ENCODE peak calls at places on chromosomes 7 and 10, in seven cellular contexts. E, I, Q, S, F, A and C are unnamed samples. For H3K9me3, the result is how much of the 10 kb centered on the place peaks cover.

GRCh38 chr10:93604145-93604544 is 3.1 kb upstream of the RBP4 start:
- DNase-seq in I (no peak), Q (no peak), S (no peak), F (no peak), A (no peak), E (no peak), C (no peak)

GRCh38 chr7:23287612-23288011 is 11.5 kb upstream of the MALSU1 start:
- DNase-seq in Q (no peak), E (no peak), F (no peak), A (no peak), S (no peak), I (no peak), C (no peak)

GRCh38 chr7:17016402-17017010 is 134.7 kb upstream of the AGR3 start:
- DNase-seq in Q (no peak), I (no peak), F (no peak), A (no peak), E (no peak), S (no peak), C (no peak)

GRCh38 chr7:16753932-16754571 is 497 bp downstream of the TSPAN13 start:
- DNase-seq in A (no peak), E (no peak), Q (peak), F (no peak), S (peak), I (peak), C (no peak)

GRCh38 chr7:3277604-3278572 is 23.2 kb upstream of the SDK1 start:
- DNase-seq in F (no peak), A (no peak), I (no peak), E (no peak), S (no peak), Q (no peak), C (no peak)

GRCh38 chr7:92963599-92963998 is 127.2 kb upstream of the CDK6 start:
- DNase-seq in Q (no peak), E (no peak), A (no peak), I (no peak), S (no peak), F (no peak), C (no peak)

GRCh38 chr10:101227765-101228681 is 1.2 kb downstream of the LBX1 start:
- DNase-seq in A (no peak), E (no peak), F (peak), Q (no peak), I (no peak), S (no peak), C (no peak)

GRCh38 chr7:25460426-25460825 is 232.1 kb upstream of the NPVF start:
- DNase-seq in A (no peak), F (no peak), E (no peak), Q (no peak), S (no peak), I (no peak), C (no peak)

GRCh38 chr7:101108330-101108857 is 18.5 kb upstream of the SERPINE1 start:
- DNase-seq in Q (peak), F (no peak), E (no peak), A (peak), I (peak), S (no peak), C (no peak)

GRCh38 chr7:46939558-46939957 is 642.4 kb downstream of the TNS3 start:
- DNase-seq in Q (no peak), F (no peak), S (no peak), A (no peak), I (no peak), E (no peak), C (no peak)

GRCh38 chr7:2892571-2892970 is 48.5 kb upstream of the GNA12 start:
- DNase-seq in Q (no peak), A (no peak), F (no peak), E (no peak), S (no peak), I (no peak), C (no peak)

GRCh38 chr10:100735345-100736143 is 9.8 kb upstream of the PAX2 start:
- DNase-seq in I (no peak), Q (no peak), F (no peak), S (no peak), E (no peak), A (no peak), C (no peak)

GRCh38 chr7:81887098-81887497 is 117.3 kb upstream of the HGF start:
- DNase-seq in F (no peak), I (no peak), Q (no peak), A (no peak), E (no peak), S (peak), C (no peak)

GRCh38 chr10:58712982-58713381 is 200.3 kb downstream of the BICC1 start:
- DNase-seq in Q (no peak), E (no peak), I (no peak), S (no peak), F (no peak), A (no peak), C (no peak)

GRCh38 chr7:65302883-65303282 is 70.8 kb upstream of the ZNF92 start:
- DNase-seq in A (no peak), S (no peak), Q (no peak), E (no peak), F (no peak), I (no peak), C (no peak)

GRCh38 chr7:115658223-115658622 is 372.3 kb downstream of the TFEC start:
- DNase-seq in A (no peak), E (no peak), F (no peak), I (no peak), Q (no peak), S (no peak), C (no peak)

GRCh38 chr7:133191787-133192186 is 61.1 kb upstream of the EXOC4 start:
- DNase-seq in I (no peak), S (no peak), F (no peak), Q (no peak), E (no peak), A (no peak), C (no peak)

GRCh38 chr7:131424219-131424822 is 96.6 kb downstream of the MKLN1 start:
- DNase-seq in F (peak), A (peak), Q (no peak), S (peak), E (no peak), I (peak), C (no peak)

GRCh38 chr7:12685550-12685949 is 1.9 kb upstream of the ARL4A start:
- DNase-seq in A (peak), Q (peak), S (peak), F (peak), I (peak), E (peak), C (peak)

GRCh38 chr10:5614081-5614721 is 52.2 kb downstream of the ASB13 start:
- DNase-seq in F (no peak), A (no peak), I (peak), S (peak), Q (no peak), E (no peak), C (no peak)

GRCh38 chr7:54542920-54543539 is 855 bp downstream of the VSTM2A start:
- DNase-seq in I (peak), A (no peak), F (no peak), Q (no peak), S (peak), E (no peak), C (no peak)

GRCh38 chr7:129635300-129636029 is 23.9 kb downstream of the NRF1 start:
- DNase-seq in E (peak), A (peak), I (peak), S (peak), F (peak), Q (peak), C (no peak)

GRCh38 chr10:42929236-42929635 is 146.6 kb downstream of the BMS1 start:
- DNase-seq in E (no peak), I (no peak), S (no peak), Q (no peak), F (no peak), A (no peak), C (no peak)

GRCh38 chr10:42932116-42932515 is 144.8 kb upstream of the RET start:
- DNase-seq in S (no peak), Q (no peak), A (no peak), E (no peak), I (no peak), F (no peak), C (no peak)

GRCh38 chr10:42928064-42928463 is 145.5 kb downstream of the BMS1 start:
- DNase-seq in S (no peak), I (no peak), A (no peak), F (no peak), E (no peak), Q (no peak), C (no peak)

GRCh38 chr10:42930516-42931205 is 146.2 kb upstream of the RET start:
- DNase-seq in Q (no peak), F (no peak), A (no peak), I (no peak), S (no peak), E (no peak), C (no peak)

GRCh38 chr10:42929993-42930392 is 146.9 kb upstream of the RET start:
- DNase-seq in S (no peak), F (no peak), A (no peak), I (no peak), E (no peak), Q (no peak), C (no peak)
- H3K9me3 ChIP-seq in S (under half), F (under half), A (under half), I (under half), E (under half), Q (under half), C (under half)

DNA sequence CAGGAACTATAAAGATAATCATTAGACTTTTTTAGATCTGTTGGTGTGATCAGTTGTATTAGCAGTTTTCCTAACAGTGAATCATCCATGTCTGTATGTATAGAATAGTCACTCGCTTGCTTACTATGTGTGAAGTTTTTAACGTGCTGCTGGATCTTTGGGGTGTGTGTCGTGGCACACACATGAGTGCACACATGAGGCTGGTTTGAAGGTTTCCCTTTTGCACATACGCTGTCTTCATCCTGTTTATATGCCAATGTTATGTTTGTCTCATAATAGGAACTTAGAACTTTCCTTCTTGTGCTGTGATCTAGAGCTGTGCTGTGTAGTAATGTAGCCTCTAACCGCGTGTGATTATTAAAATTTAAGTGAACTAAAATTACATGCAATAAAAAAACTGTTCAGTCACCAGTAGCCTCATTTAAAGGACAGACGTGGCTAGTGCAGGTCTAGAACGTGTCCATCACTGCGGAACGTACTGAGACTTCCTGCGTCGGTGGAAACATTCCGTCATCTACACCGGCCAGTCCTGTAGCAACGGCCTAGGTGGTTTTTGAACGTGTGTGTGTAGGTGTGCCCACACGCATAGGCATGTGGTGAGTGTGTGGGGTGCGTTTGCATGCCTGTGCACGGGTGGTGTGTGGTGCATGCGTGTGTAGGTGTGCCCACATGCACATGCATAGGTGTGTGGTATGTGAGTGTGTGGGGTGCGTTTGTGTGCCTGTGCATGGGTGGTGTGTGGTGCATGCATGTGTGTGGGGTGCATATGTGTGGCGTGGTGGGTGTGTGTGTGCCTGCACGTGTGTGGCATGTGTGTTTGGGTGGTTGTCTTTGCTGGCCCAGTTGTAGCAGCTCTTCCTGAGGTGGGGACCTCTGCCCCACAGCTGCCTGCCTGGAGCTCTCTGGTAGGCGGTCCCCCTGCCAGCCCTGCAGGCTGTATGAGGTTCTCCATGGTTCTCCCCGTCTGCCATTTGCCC is 56.6 kb downstream of the INPP5A start:
- DNase-seq in S (no peak), A (no peak), Q (no peak), E (no peak), F (no peak), I (no peak), C (no peak)
- H3K4me3 ChIP-seq in S (no peak), A (no peak), Q (no peak), E (peak), F (no peak), I (no peak), C (no peak)

DNA sequence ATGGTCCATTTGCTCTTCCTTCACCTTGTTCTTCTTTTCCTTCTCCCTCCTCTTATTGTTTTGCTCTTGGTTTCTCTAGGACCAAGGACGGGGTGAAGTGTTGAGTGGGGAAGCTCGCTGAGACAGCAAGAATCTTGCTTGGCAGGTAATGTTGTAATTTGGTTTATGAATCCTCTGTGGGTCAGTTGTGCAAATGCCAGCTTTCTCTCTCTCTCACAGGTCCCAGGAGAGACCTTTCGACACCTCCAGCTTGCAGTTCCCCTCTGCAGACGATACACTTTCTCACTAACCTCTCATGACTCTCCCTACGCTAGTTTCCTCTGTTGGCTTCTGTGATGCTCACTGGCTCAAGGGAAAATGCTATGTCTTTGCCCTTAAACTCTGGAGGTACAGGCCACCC is 77.0 kb downstream of the FRMD4A start:
- DNase-seq in A (no peak), Q (no peak), F (no peak), I (no peak), E (no peak), S (no peak), C (no peak)
- H3K9me3 ChIP-seq in A (under half), Q (under half), F (under half), I (under half), E (under half), S (under half), C (under half)

GRCh38 chr10:113385021-113385975 is 167.6 kb upstream of the HABP2 start:
- DNase-seq in F (peak), Q (peak), A (peak), S (peak), E (peak), I (peak), C (peak)
- H3K4me3 ChIP-seq in F (no peak), Q (no peak), A (no peak), S (no peak), E (no peak), I (peak), C (peak)